ENCODE peak calls at places on chromosomes 1 and 21, in seven cellular contexts. Q is lower lobe of right lung, F is epithelial cell of esophagus, S is PC-3, H is HAP-1, T is tibial nerve, J is GM23338. U is an unnamed sample.

GRCh38 chr1:212293579-212293978 is 8.4 kb downstream of the PPP2R5A start:
- DNase-seq in Q (no peak), F (peak; percentile 23), S (no peak), H (no peak), T (no peak), J (peak; percentile 54), U (no peak)

GRCh38 chr1:11600901-11601300 is 53.3 kb downstream of the FBXO2 start:
- DNase-seq in Q (no peak), F (no peak), S (no peak), H (no peak), T (no peak), J (no peak), U (no peak)

GRCh38 chr1:230986976-230987375 is 8.1 kb downstream of the ARV1 start:
- DNase-seq in Q (no peak), F (peak; percentile 75), S (peak; percentile 77), H (no peak), T (no peak), J (no peak), U (no peak)

GRCh38 chr1:245587435-245588105 is 432.8 kb downstream of the KIF26B start:
- DNase-seq in Q (no peak), F (no peak), S (no peak), H (no peak), T (no peak), J (no peak), U (no peak)

GRCh38 chr1:17009706-17010105 is 2.0 kb downstream of the ATP13A2 start:
- DNase-seq in Q (no peak), F (no peak), S (peak; percentile 22), H (no peak), T (no peak), J (no peak), U (no peak)

GRCh38 chr1:55402117-55402516 is 187.0 kb upstream of the USP24 start:
- DNase-seq in Q (no peak), F (peak; percentile 17), S (no peak), H (no peak), T (no peak), J (no peak), U (no peak)

GRCh38 chr21:39489380-39489924 is 37.7 kb downstream of the SH3BGR start:
- DNase-seq in Q (no peak), F (no peak), S (no peak), H (no peak), T (no peak), J (no peak), U (no peak)

GRCh38 chr1:31381394-31382287 is 8.8 kb upstream of the FABP3 start:
- DNase-seq in Q (no peak), F (peak; percentile 77), S (peak; percentile 83), H (no peak), T (no peak), J (no peak), U (no peak)

GRCh38 chr1:164740021-164740526 is 181.1 kb downstream of the PBX1 start:
- DNase-seq in Q (no peak), F (no peak), S (no peak), H (no peak), T (no peak), J (no peak), U (no peak)

GRCh38 chr1:234926574-234927311 is 201.9 kb downstream of the TOMM20 start:
- DNase-seq in Q (no peak), F (peak; percentile 6), S (no peak), H (no peak), T (no peak), J (no peak), U (no peak)

GRCh38 chr1:24426738-24427468 is 11.3 kb downstream of the NIPAL3 start:
- DNase-seq in Q (no peak), F (no peak), S (no peak), H (no peak), T (no peak), J (no peak), U (no peak)

GRCh38 chr1:209530990-209531389 is 52.5 kb upstream of the CAMK1G start:
- DNase-seq in Q (no peak), F (peak; percentile 54), S (peak; percentile 38), H (no peak), T (peak; percentile 26), J (no peak), U (no peak)

GRCh38 chr1:182633657-182634281 is 29.6 kb upstream of the RGS16 start:
- DNase-seq in Q (no peak), F (no peak), S (no peak), H (no peak), T (no peak), J (peak; percentile 39), U (no peak)

GRCh38 chr21:45620201-45620600 is 23.3 kb upstream of the PCBP3 start:
- DNase-seq in Q (no peak), F (no peak), S (no peak), H (no peak), T (no peak), J (no peak), U (no peak)

GRCh38 chr1:177756161-177756560 is 213.7 kb downstream of the SEC16B start:
- DNase-seq in Q (no peak), F (no peak), S (no peak), H (no peak), T (no peak), J (no peak), U (no peak)

GRCh38 chr1:96674909-96675308 is 46.7 kb upstream of the PTBP2 start:
- DNase-seq in Q (no peak), F (no peak), S (no peak), H (no peak), T (no peak), J (peak; percentile 38), U (no peak)

GRCh38 chr1:11740258-11741192 is 4.6 kb downstream of the AGTRAP start:
- DNase-seq in Q (no peak), F (no peak), S (no peak), H (no peak), T (no peak), J (no peak), U (no peak)

GRCh38 chr1:11654571-11655262 is at the start of gene FBXO44:
- DNase-seq in Q (peak; percentile 82), F (peak; percentile 67), S (peak; percentile 34), H (peak; percentile 85), T (no peak), J (peak; percentile 91), U (peak; percentile 46)

GRCh38 chr1:116089870-116090269 is 21.3 kb upstream of the MAB21L3 start:
- DNase-seq in Q (no peak), F (no peak), S (no peak), H (no peak), T (no peak), J (no peak), U (no peak)

DNA sequence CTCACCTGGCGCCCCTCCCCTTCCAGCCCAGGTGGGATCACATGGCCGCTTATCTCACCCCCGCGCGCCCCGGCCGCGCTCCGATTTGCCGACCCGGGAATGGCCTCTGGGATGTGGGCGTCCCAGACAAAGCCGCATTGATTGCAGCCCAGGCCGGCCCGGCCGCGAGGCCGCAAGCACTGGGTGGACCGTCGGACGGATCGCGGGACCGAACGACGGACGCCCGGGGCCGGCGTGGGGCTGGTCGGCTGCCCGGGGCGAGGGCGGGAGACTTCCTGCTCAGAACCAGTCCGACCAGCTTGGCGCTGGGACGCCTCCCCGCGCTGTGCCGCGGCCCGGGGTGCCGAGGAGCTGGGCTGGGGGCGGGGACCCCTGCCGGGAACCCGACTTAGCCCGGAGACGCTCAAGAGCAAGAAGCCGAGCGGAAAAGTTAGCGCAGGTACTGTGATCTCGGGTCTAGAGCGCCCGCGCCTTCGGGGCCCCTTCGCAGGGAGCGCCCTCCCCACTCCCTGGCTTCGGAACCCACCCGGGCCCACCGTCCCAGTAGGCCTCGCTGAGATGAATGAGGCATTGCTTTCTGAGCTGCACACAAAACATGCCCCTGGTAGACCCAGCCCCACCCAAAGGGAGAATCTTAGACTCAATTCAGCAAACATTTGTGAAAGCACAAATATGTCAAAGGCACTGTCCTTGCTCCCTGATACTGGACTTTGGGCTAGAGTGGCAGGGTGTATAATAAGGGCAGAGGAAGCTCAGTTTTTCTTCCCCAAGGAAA is 415 bp upstream of the LAD1 start:
- DNase-seq in Q (peak; percentile 74), F (peak; percentile 82), S (peak; percentile 92), H (no peak), T (no peak), J (peak; percentile 77), U (no peak)
- H3K4me3 ChIP-seq in Q (peak overlapping the region; percentile 50), F (peak overlapping the region; percentile 97), S (peak overlapping the region; percentile 80), H (no peak overlapping the region), T (peak overlapping the region; percentile 39), J (peak overlapping the region; percentile 81), U (peak overlapping the region; percentile 37)

GRCh38 chr1:215647738-215648137 is 80.6 kb downstream of the KCTD3 start:
- DNase-seq in Q (no peak), F (no peak), S (no peak), H (no peak), T (no peak), J (no peak), U (no peak)

GRCh38 chr1:215652371-215652770 is 85.3 kb downstream of the KCTD3 start:
- DNase-seq in Q (no peak), F (no peak), S (no peak), H (no peak), T (no peak), J (peak; percentile 44), U (no peak)

GRCh38 chr1:215650446-215651149 is 83.5 kb downstream of the KCTD3 start:
- DNase-seq in Q (no peak), F (no peak), S (no peak), H (no peak), T (no peak), J (no peak), U (no peak)

GRCh38 chr1:215648957-215649356 is 81.9 kb downstream of the KCTD3 start:
- DNase-seq in Q (no peak), F (no peak), S (no peak), H (no peak), T (no peak), J (no peak), U (no peak)

GRCh38 chr1:215651867-215652266 is 84.8 kb downstream of the KCTD3 start:
- DNase-seq in Q (no peak), F (no peak), S (no peak), H (no peak), T (no peak), J (peak; percentile 49), U (no peak)
- H3K4me3 ChIP-seq in Q (no peak overlapping the region), F (no peak overlapping the region), S (no peak overlapping the region), H (no peak overlapping the region), T (no peak overlapping the region), J (peak overlapping the region; percentile 37), U (no peak overlapping the region)

GRCh38 chr1:232628335-232629214 is 1.4 kb downstream of the SIPA1L2 start:
- DNase-seq in Q (no peak), F (peak; percentile 42), S (peak; percentile 75), H (no peak), T (no peak), J (no peak), U (no peak)
- H3K4me3 ChIP-seq in Q (peak overlapping the region; percentile 78), F (peak overlapping the region; percentile 74), S (peak overlapping the region; percentile 77), H (peak overlapping the region; percentile 59), T (peak overlapping the region; percentile 88), J (peak overlapping the region; percentile 63), U (peak overlapping the region; percentile 78)

GRCh38 chr1:109468903-109469302 is 2.6 kb downstream of the SYPL2 start:
- DNase-seq in Q (no peak), F (no peak), S (no peak), H (no peak), T (no peak), J (no peak), U (no peak)

GRCh38 chr1:109466100-109466439 is 276 bp upstream of the SYPL2 start:
- DNase-seq in Q (no peak), F (no peak), S (no peak), H (no peak), T (no peak), J (no peak), U (no peak)

GRCh38 chr1:109467301-109467777 is 993 bp downstream of the SYPL2 start:
- DNase-seq in Q (no peak), F (no peak), S (no peak), H (peak; percentile 49), T (no peak), J (peak; percentile 44), U (no peak)

GRCh38 chr1:109470245-109470644 is 3.9 kb downstream of the SYPL2 start:
- DNase-seq in Q (no peak), F (no peak), S (no peak), H (no peak), T (no peak), J (no peak), U (no peak)

GRCh38 chr1:109466440-109467300 is at the start of gene SYPL2:
- DNase-seq in Q (peak; percentile 61), F (no peak), S (no peak), H (peak; percentile 90), T (peak; percentile 14), J (peak; percentile 85), U (no peak)
- H3K4me3 ChIP-seq in Q (peak within 1 kb of the TSS; percentile 67), F (peak within 1 kb of the TSS; percentile 32), S (peak within 1 kb of the TSS; percentile 35), H (peak within 1 kb of the TSS; percentile 43), T (peak within 1 kb of the TSS; percentile 44), J (peak within 1 kb of the TSS; percentile 68), U (peak within 1 kb of the TSS; percentile 65)